ENCODE peak calls at places on chromosome 1, in nine cellular contexts. J, V, F, M, Q, I, N, A and O are unnamed samples.

GRCh38 chr1:245961137-245961540 is 545.9 kb downstream of the SMYD3 start:
- DNase-seq in F (no peak), J (no peak), I (peak), A (no peak), V (no peak), M (no peak), N (no peak), Q (no peak), O (no peak)

GRCh38 chr1:199064971-199065370 is 426.1 kb downstream of the PTPRC start:
- DNase-seq in N (no peak), J (no peak), A (no peak), I (no peak), Q (no peak), M (peak), F (no peak), V (no peak), O (no peak)

GRCh38 chr1:169809370-169810095 is 14.8 kb upstream of the METTL18 start:
- DNase-seq in V (no peak), F (peak), M (peak), A (peak), J (no peak), I (peak), Q (no peak), N (peak), O (no peak)

GRCh38 chr1:233020441-233020840 is 70.0 kb downstream of the NTPCR start:
- DNase-seq in N (no peak), I (no peak), V (no peak), Q (no peak), F (no peak), M (no peak), A (no peak), J (no peak), O (no peak)

GRCh38 chr1:38026592-38027200 is 14.2 kb downstream of the UTP11 start:
- DNase-seq in M (peak), A (peak), Q (peak), N (peak), F (no peak), J (no peak), I (peak), V (peak), O (no peak)

GRCh38 chr1:44076093-44076492 is 42.5 kb upstream of the KLF17 start:
- DNase-seq in V (no peak), I (peak), J (no peak), F (no peak), Q (no peak), N (no peak), A (no peak), M (no peak), O (no peak)

GRCh38 chr1:171279234-171279633 is 30.9 kb downstream of the FMO1 start:
- DNase-seq in F (no peak), M (no peak), V (no peak), Q (no peak), I (no peak), J (no peak), N (no peak), A (no peak), O (no peak)

GRCh38 chr1:110298991-110299390 is 40.2 kb upstream of the RBM15 start:
- DNase-seq in Q (peak), A (no peak), I (no peak), J (no peak), F (no peak), M (no peak), N (no peak), V (no peak), O (no peak)

GRCh38 chr1:10338047-10338446 is 60.8 kb upstream of the PGD start:
- DNase-seq in M (peak), I (peak), Q (peak), N (peak), V (peak), F (no peak), A (peak), J (no peak), O (no peak)

GRCh38 chr1:78155121-78155520 is 109.4 kb downstream of the GIPC2 start:
- DNase-seq in Q (no peak), N (no peak), A (no peak), V (no peak), J (no peak), I (no peak), F (no peak), M (no peak), O (no peak)

GRCh38 chr1:195899762-195900352 is 708.4 kb downstream of the KCNT2 start:
- DNase-seq in F (peak), Q (no peak), N (no peak), I (peak), A (no peak), J (no peak), M (no peak), V (no peak), O (no peak)

GRCh38 chr1:97164276-97164639 is 442.7 kb downstream of the PTBP2 start:
- DNase-seq in F (no peak), M (no peak), N (peak), Q (no peak), V (no peak), I (no peak), J (no peak), A (no peak), O (no peak)

GRCh38 chr1:230839166-230839565 is 29.2 kb downstream of the C1orf198 start:
- DNase-seq in Q (peak), V (no peak), J (no peak), A (no peak), M (no peak), I (no peak), N (no peak), F (no peak), O (no peak)